ENCODE peak calls at places on chromosomes 4 and X, in nine cellular contexts. One of them, this sample, is unnamed.

GRCh38 chrX:43805579-43805978 is 76.7 kb downstream of the MAOB start:
- DNase-seq in transverse colon: no peak
- DNase-seq in right atrium auricular region: no peak
- DNase-seq in left ventricle myocardium inferior: no peak
- DNase-seq in CD8-positive, alpha-beta T cell: no peak
- DNase-seq in keratinocyte: no peak
- DNase-seq in CD8-positive, alpha-beta memory T cell: no peak
- DNase-seq in stomach: no peak
- DNase-seq in fibroblast of lung: peak; percentile 10
- DNase-seq in this sample: no peak

GRCh38 chrX:153573999-153574398 is 24.9 kb downstream of the CCNQ start:
- DNase-seq in transverse colon: no peak
- DNase-seq in right atrium auricular region: no peak
- DNase-seq in left ventricle myocardium inferior: no peak
- DNase-seq in CD8-positive, alpha-beta T cell: no peak
- DNase-seq in keratinocyte: no peak
- DNase-seq in CD8-positive, alpha-beta memory T cell: no peak
- DNase-seq in stomach: no peak
- DNase-seq in fibroblast of lung: no peak
- DNase-seq in this sample: peak; percentile 74

GRCh38 chr4:46432923-46433322 is 43.0 kb upstream of the GABRA2 start:
- DNase-seq in transverse colon: no peak
- DNase-seq in right atrium auricular region: no peak
- DNase-seq in left ventricle myocardium inferior: no peak
- DNase-seq in CD8-positive, alpha-beta T cell: no peak
- DNase-seq in keratinocyte: no peak
- DNase-seq in CD8-positive, alpha-beta memory T cell: no peak
- DNase-seq in stomach: no peak
- DNase-seq in fibroblast of lung: peak; percentile 22
- DNase-seq in this sample: no peak

GRCh38 chr4:1511441-1512041 is 105.3 kb upstream of the NKX1-1 start:
- DNase-seq in transverse colon: no peak
- DNase-seq in right atrium auricular region: peak; percentile 67
- DNase-seq in left ventricle myocardium inferior: peak; percentile 39
- DNase-seq in CD8-positive, alpha-beta T cell: no peak
- DNase-seq in keratinocyte: no peak
- DNase-seq in CD8-positive, alpha-beta memory T cell: no peak
- DNase-seq in stomach: no peak
- DNase-seq in fibroblast of lung: peak; percentile 3
- DNase-seq in this sample: peak; percentile 89

GRCh38 chrX:153602621-153603020 is 3.7 kb upstream of the CCNQ start:
- DNase-seq in transverse colon: no peak
- DNase-seq in right atrium auricular region: no peak
- DNase-seq in left ventricle myocardium inferior: no peak
- DNase-seq in CD8-positive, alpha-beta T cell: no peak
- DNase-seq in keratinocyte: no peak
- DNase-seq in CD8-positive, alpha-beta memory T cell: no peak
- DNase-seq in stomach: no peak
- DNase-seq in fibroblast of lung: no peak
- DNase-seq in this sample: no peak

GRCh38 chr4:54609310-54609709 is 48.4 kb upstream of the KIT start:
- DNase-seq in transverse colon: no peak
- DNase-seq in right atrium auricular region: no peak
- DNase-seq in left ventricle myocardium inferior: no peak
- DNase-seq in CD8-positive, alpha-beta T cell: no peak
- DNase-seq in keratinocyte: no peak
- DNase-seq in CD8-positive, alpha-beta memory T cell: no peak
- DNase-seq in stomach: no peak
- DNase-seq in fibroblast of lung: no peak
- DNase-seq in this sample: no peak

GRCh38 chr4:113049421-113050355 is at the start of gene ANK2:
- DNase-seq in transverse colon: no peak
- DNase-seq in right atrium auricular region: no peak
- DNase-seq in left ventricle myocardium inferior: no peak
- DNase-seq in CD8-positive, alpha-beta T cell: no peak
- DNase-seq in keratinocyte: no peak
- DNase-seq in CD8-positive, alpha-beta memory T cell: no peak
- DNase-seq in stomach: no peak
- DNase-seq in fibroblast of lung: peak; percentile 48
- DNase-seq in this sample: peak; percentile 7

GRCh38 chr4:57351716-57352115 is 241.5 kb upstream of the IGFBP7 start:
- DNase-seq in transverse colon: no peak
- DNase-seq in right atrium auricular region: no peak
- DNase-seq in left ventricle myocardium inferior: no peak
- DNase-seq in CD8-positive, alpha-beta T cell: no peak
- DNase-seq in keratinocyte: no peak
- DNase-seq in CD8-positive, alpha-beta memory T cell: no peak
- DNase-seq in stomach: no peak
- DNase-seq in fibroblast of lung: peak; percentile 35
- DNase-seq in this sample: no peak

GRCh38 chr4:153081181-153081580 is 123.1 kb upstream of the TRIM2 start:
- DNase-seq in transverse colon: no peak
- DNase-seq in right atrium auricular region: no peak
- DNase-seq in left ventricle myocardium inferior: no peak
- DNase-seq in CD8-positive, alpha-beta T cell: no peak
- DNase-seq in keratinocyte: no peak
- DNase-seq in CD8-positive, alpha-beta memory T cell: no peak
- DNase-seq in stomach: no peak
- DNase-seq in fibroblast of lung: no peak
- DNase-seq in this sample: no peak

GRCh38 chr4:154120277-154120676 is 331.4 kb upstream of the SFRP2 start:
- DNase-seq in transverse colon: no peak
- DNase-seq in right atrium auricular region: no peak
- DNase-seq in left ventricle myocardium inferior: no peak
- DNase-seq in CD8-positive, alpha-beta T cell: no peak
- DNase-seq in keratinocyte: no peak
- DNase-seq in CD8-positive, alpha-beta memory T cell: no peak
- DNase-seq in stomach: no peak
- DNase-seq in fibroblast of lung: no peak
- DNase-seq in this sample: no peak

GRCh38 chr4:169098969-169099685 is 89.1 kb upstream of the CBR4 start:
- DNase-seq in transverse colon: no peak
- DNase-seq in right atrium auricular region: no peak
- DNase-seq in left ventricle myocardium inferior: no peak
- DNase-seq in CD8-positive, alpha-beta T cell: no peak
- DNase-seq in keratinocyte: no peak
- DNase-seq in CD8-positive, alpha-beta memory T cell: no peak
- DNase-seq in stomach: no peak
- DNase-seq in fibroblast of lung: no peak
- DNase-seq in this sample: no peak

GRCh38 chrX:153870288-153870690 is 15.7 kb downstream of the L1CAM start:
- DNase-seq in transverse colon: no peak
- DNase-seq in right atrium auricular region: no peak
- DNase-seq in left ventricle myocardium inferior: no peak
- DNase-seq in CD8-positive, alpha-beta T cell: no peak
- DNase-seq in keratinocyte: no peak
- DNase-seq in CD8-positive, alpha-beta memory T cell: no peak
- DNase-seq in stomach: no peak
- DNase-seq in fibroblast of lung: no peak
- DNase-seq in this sample: peak; percentile 35

GRCh38 chr4:151524610-151525009 is 115.6 kb downstream of the FHIP1A start:
- DNase-seq in transverse colon: no peak
- DNase-seq in right atrium auricular region: no peak
- DNase-seq in left ventricle myocardium inferior: no peak
- DNase-seq in CD8-positive, alpha-beta T cell: no peak
- DNase-seq in keratinocyte: peak; percentile 50
- DNase-seq in CD8-positive, alpha-beta memory T cell: no peak
- DNase-seq in stomach: no peak
- DNase-seq in fibroblast of lung: no peak
- DNase-seq in this sample: peak; percentile 46

GRCh38 chr4:40630335-40631021 is 814 bp upstream of the RBM47 start:
- DNase-seq in transverse colon: peak; percentile 80
- DNase-seq in right atrium auricular region: peak; percentile 64
- DNase-seq in left ventricle myocardium inferior: peak; percentile 18
- DNase-seq in CD8-positive, alpha-beta T cell: no peak
- DNase-seq in keratinocyte: no peak
- DNase-seq in CD8-positive, alpha-beta memory T cell: no peak
- DNase-seq in stomach: peak; percentile 87
- DNase-seq in fibroblast of lung: no peak
- DNase-seq in this sample: peak; percentile 79

GRCh38 chr4:140103676-140104075 is 50.3 kb downstream of the MAML3 start:
- DNase-seq in transverse colon: no peak
- DNase-seq in right atrium auricular region: no peak
- DNase-seq in left ventricle myocardium inferior: no peak
- DNase-seq in CD8-positive, alpha-beta T cell: no peak
- DNase-seq in keratinocyte: no peak
- DNase-seq in CD8-positive, alpha-beta memory T cell: no peak
- DNase-seq in stomach: no peak
- DNase-seq in fibroblast of lung: peak; percentile 64
- DNase-seq in this sample: no peak
- H3K27me3 ChIP-seq in transverse colon: no peaks in the 10 kb centered on the region
- H3K27me3 ChIP-seq in right atrium auricular region: no peaks in the 10 kb centered on the region
- H3K27me3 ChIP-seq in left ventricle myocardium inferior: no peaks in the 10 kb centered on the region
- H3K27me3 ChIP-seq in CD8-positive, alpha-beta T cell: no peaks in the 10 kb centered on the region
- H3K27me3 ChIP-seq in keratinocyte: no peaks in the 10 kb centered on the region
- H3K27me3 ChIP-seq in CD8-positive, alpha-beta memory T cell: no peaks in the 10 kb centered on the region
- H3K27me3 ChIP-seq in stomach: no peaks in the 10 kb centered on the region
- H3K27me3 ChIP-seq in fibroblast of lung: no peaks in the 10 kb centered on the region
- H3K27me3 ChIP-seq in this sample: no peaks in the 10 kb centered on the region

GRCh38 chr4:5711479-5712184 is 631 bp downstream of the EVC start:
- DNase-seq in transverse colon: no peak
- DNase-seq in right atrium auricular region: no peak
- DNase-seq in left ventricle myocardium inferior: peak; percentile 39
- DNase-seq in CD8-positive, alpha-beta T cell: no peak
- DNase-seq in keratinocyte: no peak
- DNase-seq in CD8-positive, alpha-beta memory T cell: no peak
- DNase-seq in stomach: no peak
- DNase-seq in fibroblast of lung: peak; percentile 74
- DNase-seq in this sample: no peak
- H3K4me3 ChIP-seq in transverse colon: peak overlapping the region; percentile 55
- H3K4me3 ChIP-seq in right atrium auricular region: peak overlapping the region; percentile 51
- H3K4me3 ChIP-seq in left ventricle myocardium inferior: peak overlapping the region; percentile 71
- H3K4me3 ChIP-seq in CD8-positive, alpha-beta T cell: no peak overlapping the region
- H3K4me3 ChIP-seq in keratinocyte: peak overlapping the region; percentile 92
- H3K4me3 ChIP-seq in CD8-positive, alpha-beta memory T cell: no peak overlapping the region
- H3K4me3 ChIP-seq in stomach: peak overlapping the region; percentile 53
- H3K4me3 ChIP-seq in fibroblast of lung: peak overlapping the region; percentile 71
- H3K4me3 ChIP-seq in this sample: peak overlapping the region; percentile 55

GRCh38 chrX:47649302-47649701 is 1.1 kb downstream of the ELK1 start:
- DNase-seq in transverse colon: no peak
- DNase-seq in right atrium auricular region: no peak
- DNase-seq in left ventricle myocardium inferior: no peak
- DNase-seq in CD8-positive, alpha-beta T cell: no peak
- DNase-seq in keratinocyte: no peak
- DNase-seq in CD8-positive, alpha-beta memory T cell: no peak
- DNase-seq in stomach: no peak
- DNase-seq in fibroblast of lung: no peak
- DNase-seq in this sample: no peak
- H3K27me3 ChIP-seq in transverse colon: no peaks in the 10 kb centered on the region
- H3K27me3 ChIP-seq in right atrium auricular region: no peaks in the 10 kb centered on the region
- H3K27me3 ChIP-seq in left ventricle myocardium inferior: no peaks in the 10 kb centered on the region
- H3K27me3 ChIP-seq in CD8-positive, alpha-beta T cell: no peaks in the 10 kb centered on the region
- H3K27me3 ChIP-seq in keratinocyte: no peaks in the 10 kb centered on the region
- H3K27me3 ChIP-seq in CD8-positive, alpha-beta memory T cell: no peaks in the 10 kb centered on the region
- H3K27me3 ChIP-seq in stomach: peaks cover 7% of the 10 kb centered on the region
- H3K27me3 ChIP-seq in fibroblast of lung: no peaks in the 10 kb centered on the region
- H3K27me3 ChIP-seq in this sample: no peaks in the 10 kb centered on the region

DNA sequence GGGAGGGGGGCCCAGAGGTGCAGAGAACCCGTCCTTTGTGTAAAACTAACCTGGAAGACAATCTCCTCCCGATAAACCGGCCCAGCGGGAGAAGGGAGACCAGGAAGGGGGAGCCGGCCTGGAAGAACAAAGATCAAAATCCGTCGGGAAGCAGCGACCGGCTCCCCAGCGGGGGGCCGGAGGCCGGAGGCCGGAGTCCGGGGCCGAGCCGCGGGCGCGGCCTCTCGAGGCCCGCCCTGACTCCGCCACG is 552 bp downstream of the ZDHHC9 start:
- DNase-seq in transverse colon: no peak
- DNase-seq in right atrium auricular region: no peak
- DNase-seq in left ventricle myocardium inferior: no peak
- DNase-seq in CD8-positive, alpha-beta T cell: no peak
- DNase-seq in keratinocyte: no peak
- DNase-seq in CD8-positive, alpha-beta memory T cell: no peak
- DNase-seq in stomach: no peak
- DNase-seq in fibroblast of lung: no peak
- DNase-seq in this sample: peak; percentile 77
- H3K4me3 ChIP-seq in transverse colon: peak overlapping the region; percentile 89
- H3K4me3 ChIP-seq in right atrium auricular region: peak overlapping the region; percentile 73
- H3K4me3 ChIP-seq in left ventricle myocardium inferior: peak overlapping the region; percentile 79
- H3K4me3 ChIP-seq in CD8-positive, alpha-beta T cell: peak overlapping the region; percentile 73
- H3K4me3 ChIP-seq in keratinocyte: peak overlapping the region; percentile 76
- H3K4me3 ChIP-seq in CD8-positive, alpha-beta memory T cell: peak overlapping the region; percentile 80
- H3K4me3 ChIP-seq in stomach: peak overlapping the region; percentile 59
- H3K4me3 ChIP-seq in fibroblast of lung: peak overlapping the region; percentile 78
- H3K4me3 ChIP-seq in this sample: peak overlapping the region; percentile 78

GRCh38 chrX:75278991-75279390 is 5.1 kb downstream of the UPRT start:
- DNase-seq in transverse colon: no peak
- DNase-seq in right atrium auricular region: no peak
- DNase-seq in left ventricle myocardium inferior: no peak
- DNase-seq in CD8-positive, alpha-beta T cell: no peak
- DNase-seq in keratinocyte: no peak
- DNase-seq in CD8-positive, alpha-beta memory T cell: no peak
- DNase-seq in stomach: no peak
- DNase-seq in fibroblast of lung: peak; percentile 23
- DNase-seq in this sample: peak; percentile 11
- H3K27me3 ChIP-seq in transverse colon: no peaks in the 10 kb centered on the region
- H3K27me3 ChIP-seq in right atrium auricular region: no peaks in the 10 kb centered on the region
- H3K27me3 ChIP-seq in left ventricle myocardium inferior: no peaks in the 10 kb centered on the region
- H3K27me3 ChIP-seq in CD8-positive, alpha-beta T cell: no peaks in the 10 kb centered on the region
- H3K27me3 ChIP-seq in keratinocyte: no peaks in the 10 kb centered on the region
- H3K27me3 ChIP-seq in CD8-positive, alpha-beta memory T cell: no peaks in the 10 kb centered on the region
- H3K27me3 ChIP-seq in stomach: no peaks in the 10 kb centered on the region
- H3K27me3 ChIP-seq in fibroblast of lung: no peaks in the 10 kb centered on the region
- H3K27me3 ChIP-seq in this sample: no peaks in the 10 kb centered on the region

GRCh38 chrX:10769165-10769564 is 148.8 kb upstream of the MID1 start:
- DNase-seq in transverse colon: no peak
- DNase-seq in right atrium auricular region: no peak
- DNase-seq in left ventricle myocardium inferior: no peak
- DNase-seq in CD8-positive, alpha-beta T cell: no peak
- DNase-seq in keratinocyte: no peak
- DNase-seq in CD8-positive, alpha-beta memory T cell: no peak
- DNase-seq in stomach: no peak
- DNase-seq in fibroblast of lung: peak; percentile 36
- DNase-seq in this sample: peak; percentile 59
- H3K4me3 ChIP-seq in transverse colon: no peak overlapping the region
- H3K4me3 ChIP-seq in right atrium auricular region: no peak overlapping the region
- H3K4me3 ChIP-seq in left ventricle myocardium inferior: no peak overlapping the region
- H3K4me3 ChIP-seq in CD8-positive, alpha-beta T cell: no peak overlapping the region
- H3K4me3 ChIP-seq in keratinocyte: no peak overlapping the region
- H3K4me3 ChIP-seq in CD8-positive, alpha-beta memory T cell: no peak overlapping the region
- H3K4me3 ChIP-seq in stomach: no peak overlapping the region
- H3K4me3 ChIP-seq in fibroblast of lung: peak overlapping the region; percentile 52
- H3K4me3 ChIP-seq in this sample: no peak overlapping the region

DNA sequence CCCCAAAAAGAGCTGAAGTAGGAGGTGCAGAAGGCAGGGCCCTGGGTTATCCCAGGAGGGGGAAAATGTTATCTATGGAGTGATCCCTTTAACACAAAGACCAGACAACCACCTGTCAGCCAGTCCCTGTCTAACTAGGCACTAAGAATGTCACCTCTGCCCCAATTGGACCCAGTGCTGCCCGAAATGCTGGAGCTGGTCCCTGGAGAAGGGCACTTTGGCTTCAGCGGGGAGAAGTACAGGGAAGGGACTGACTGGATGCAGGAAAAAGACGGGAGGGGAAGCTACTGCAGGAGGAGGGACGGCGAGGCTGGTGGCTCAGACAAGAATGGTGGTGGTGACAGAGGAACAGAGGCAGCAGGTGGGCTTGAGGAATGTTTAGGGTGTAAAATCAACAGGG is 17.3 kb downstream of the PHKA2 start:
- DNase-seq in transverse colon: no peak
- DNase-seq in right atrium auricular region: no peak
- DNase-seq in left ventricle myocardium inferior: no peak
- DNase-seq in CD8-positive, alpha-beta T cell: no peak
- DNase-seq in keratinocyte: no peak
- DNase-seq in CD8-positive, alpha-beta memory T cell: no peak
- DNase-seq in stomach: no peak
- DNase-seq in fibroblast of lung: no peak
- DNase-seq in this sample: no peak
- H3K27me3 ChIP-seq in transverse colon: no peaks in the 10 kb centered on the region
- H3K27me3 ChIP-seq in right atrium auricular region: no peaks in the 10 kb centered on the region
- H3K27me3 ChIP-seq in left ventricle myocardium inferior: no peaks in the 10 kb centered on the region
- H3K27me3 ChIP-seq in CD8-positive, alpha-beta T cell: no peaks in the 10 kb centered on the region
- H3K27me3 ChIP-seq in keratinocyte: no peaks in the 10 kb centered on the region
- H3K27me3 ChIP-seq in CD8-positive, alpha-beta memory T cell: no peaks in the 10 kb centered on the region
- H3K27me3 ChIP-seq in stomach: no peaks in the 10 kb centered on the region
- H3K27me3 ChIP-seq in fibroblast of lung: no peaks in the 10 kb centered on the region
- H3K27me3 ChIP-seq in this sample: no peaks in the 10 kb centered on the region

This sample was measured in H7.